ENCODE peak calls at places on chromosomes 12 and 14, in seven cellular contexts. B is foreskin melanocyte, H is left lung, Z is T-cell, G is AG09309, F is HTR-8/SVneo, W is GM10248. Y is an unnamed sample.

GRCh38 chr14:102362084-102362483 is 606 bp downstream of the CINP start:
- DNase-seq in G (no peak), Z (no peak), F (no peak), B (peak; percentile 4), H (no peak), W (peak; percentile 64), Y (peak; percentile 73)

GRCh38 chr14:20247651-20248246 is 8.7 kb downstream of the OR11H4 start:
- DNase-seq in Z (no peak), W (peak; percentile 10), B (no peak), H (no peak), G (no peak), F (no peak), Y (no peak)

GRCh38 chr12:8033153-8034044 is 883 bp downstream of the FOXJ2 start:
- DNase-seq in G (no peak), W (peak; percentile 65), Z (peak; percentile 19), F (peak; percentile 67), H (no peak), B (peak; percentile 17), Y (peak; percentile 75)

GRCh38 chr14:91858536-91859275 is 8.6 kb downstream of the TC2N start:
- DNase-seq in Z (no peak), W (peak; percentile 39), F (peak; percentile 32), B (no peak), H (no peak), G (peak; percentile 52), Y (peak; percentile 31)

GRCh38 chr14:49982522-49982951 is 89.7 kb downstream of the ARF6 start:
- DNase-seq in Z (no peak), B (no peak), F (no peak), G (peak; percentile 79), H (no peak), W (no peak), Y (no peak)

GRCh38 chr12:9509464-9510166 is 98.1 kb downstream of the KLRB1 start:
- DNase-seq in G (peak; percentile 25), F (no peak), W (no peak), H (no peak), Z (no peak), B (peak; percentile 24), Y (no peak)

GRCh38 chr12:91326043-91327027 is 143.7 kb upstream of the DCN start:
- DNase-seq in Z (peak; percentile 22), F (peak; percentile 11), H (no peak), B (no peak), G (no peak), W (peak; percentile 24), Y (peak; percentile 25)

GRCh38 chr14:59254146-59254910 is 65.9 kb downstream of the DAAM1 start:
- DNase-seq in G (no peak), H (no peak), F (peak; percentile 92), W (no peak), B (no peak), Z (no peak), Y (no peak)

GRCh38 chr14:76304536-76305473 is 71.1 kb upstream of the ESRRB start:
- DNase-seq in H (no peak), W (no peak), Z (no peak), F (no peak), G (no peak), B (no peak), Y (no peak)

GRCh38 chr14:103746706-103747105 is 31.1 kb downstream of the ZFYVE21 start:
- DNase-seq in H (no peak), B (no peak), F (no peak), G (peak; percentile 16), Z (no peak), W (no peak), Y (no peak)

GRCh38 chr12:109595321-109595902 is 21.8 kb downstream of the MVK start:
- DNase-seq in B (no peak), W (no peak), H (peak; percentile 41), G (no peak), F (no peak), Z (peak; percentile 11), Y (no peak)

GRCh38 chr14:101226603-101227425 is 323.3 kb upstream of the RTL1 start:
- DNase-seq in H (peak; percentile 62), Z (no peak), B (no peak), G (no peak), W (no peak), F (no peak), Y (no peak)